ENCODE peak calls at places on chromosomes 3 and 15, in five cellular contexts. D is suprapubic skin, M is IMR-90, N is transverse colon, I is cardiac fibroblast. G is an unnamed sample.

GRCh38 chr15:96402403-96402802 is 71.9 kb downstream of the NR2F2 start:
- DNase-seq in I (no peak), N (no peak), M (no peak), D (no peak), G (no peak)

GRCh38 chr15:63703641-63704040 is 106.5 kb downstream of the FBXL22 start:
- DNase-seq in D (no peak), I (no peak), N (no peak), M (no peak), G (no peak)

GRCh38 chr15:64897345-64897985 is 14.2 kb upstream of the ANKDD1A start:
- DNase-seq in D (no peak), M (peak; percentile 75), I (peak; percentile 79), N (peak; percentile 57), G (peak; percentile 74)

GRCh38 chr3:31531465-31531991 is 1.2 kb upstream of the STT3B start:
- DNase-seq in N (no peak), I (peak; percentile 44), D (no peak), M (peak; percentile 12), G (peak; percentile 7)

GRCh38 chr3:113606539-113607218 is 74.3 kb downstream of the SIDT1 start:
- DNase-seq in I (no peak), M (no peak), N (peak; percentile 26), D (no peak), G (no peak)

GRCh38 chr15:41150279-41150678 is 34.2 kb upstream of the INO80 start:
- DNase-seq in D (no peak), N (no peak), M (no peak), I (no peak), G (no peak)

GRCh38 chr15:90814193-90814811 is 54.1 kb upstream of the FURIN start:
- DNase-seq in M (peak; percentile 38), I (no peak), D (no peak), N (no peak), G (no peak)

GRCh38 chr3:72008226-72008996 is 223.5 kb upstream of the PROK2 start:
- DNase-seq in N (no peak), I (peak; percentile 91), M (peak; percentile 41), D (no peak), G (peak; percentile 74)

GRCh38 chr3:131033480-131034080 is 6.9 kb downstream of the NEK11 start:
- DNase-seq in M (peak; percentile 55), D (no peak), N (no peak), I (peak; percentile 72), G (peak; percentile 41)

GRCh38 chr3:44418549-44418948 is 58.9 kb downstream of the ZNF445 start:
- DNase-seq in M (no peak), I (no peak), N (no peak), D (no peak), G (no peak)
- TF ChIP-seq CTCF in M (peak; percentile 5), I (peak; percentile 28), N (no peak), D (no peak), G (peak; percentile 26)

DNA sequence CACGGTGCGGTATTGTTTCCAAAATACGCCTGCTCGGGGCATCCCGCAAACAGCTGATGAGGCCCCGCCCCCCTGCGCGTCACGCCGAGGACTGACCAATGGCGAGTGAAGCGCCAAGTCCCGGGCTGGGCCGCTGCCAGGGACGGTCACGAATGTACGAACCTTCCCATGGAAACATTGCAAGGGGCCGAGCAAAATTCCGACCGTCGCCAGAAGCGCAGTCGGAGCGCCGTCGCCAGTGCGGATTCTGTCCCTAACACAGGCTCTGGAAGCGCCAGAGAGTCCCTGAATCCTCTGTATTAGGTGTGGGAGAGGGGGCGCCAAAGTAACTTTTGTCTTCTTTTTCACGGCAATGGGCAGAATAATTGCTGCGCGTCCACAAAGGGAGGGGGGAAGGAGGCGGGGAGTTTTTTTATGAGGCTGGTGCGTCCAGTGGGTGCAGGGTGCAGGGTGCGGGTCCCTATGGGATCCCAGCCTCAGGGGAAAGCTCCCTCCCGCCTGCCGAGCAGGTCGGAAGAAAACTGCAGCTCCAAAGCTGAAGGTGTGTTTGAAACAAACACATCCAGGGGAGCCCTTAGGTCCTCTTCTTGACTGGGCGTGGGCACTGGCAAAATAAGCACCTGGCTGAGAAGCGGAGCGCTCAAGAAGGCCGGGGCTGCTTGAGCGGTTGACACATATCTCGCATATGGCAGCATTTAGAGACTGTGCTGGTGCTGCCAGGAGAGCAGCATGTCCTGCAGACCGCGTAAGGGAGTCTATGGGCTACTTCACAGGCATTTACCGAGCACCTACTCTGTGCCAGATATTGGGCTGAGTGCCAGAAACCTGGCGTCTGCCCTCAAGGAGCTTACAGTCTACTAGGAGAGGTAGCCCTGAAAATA is at the start of gene BMF:
- DNase-seq in I (peak; percentile 99), D (peak; percentile 100), M (peak; percentile 99), N (peak; percentile 100), G (peak; percentile 99)
- TF ChIP-seq CTCF in I (peak; percentile 25), D (no peak), M (peak; percentile 40), N (peak; percentile 10), G (peak; percentile 36)

DNA sequence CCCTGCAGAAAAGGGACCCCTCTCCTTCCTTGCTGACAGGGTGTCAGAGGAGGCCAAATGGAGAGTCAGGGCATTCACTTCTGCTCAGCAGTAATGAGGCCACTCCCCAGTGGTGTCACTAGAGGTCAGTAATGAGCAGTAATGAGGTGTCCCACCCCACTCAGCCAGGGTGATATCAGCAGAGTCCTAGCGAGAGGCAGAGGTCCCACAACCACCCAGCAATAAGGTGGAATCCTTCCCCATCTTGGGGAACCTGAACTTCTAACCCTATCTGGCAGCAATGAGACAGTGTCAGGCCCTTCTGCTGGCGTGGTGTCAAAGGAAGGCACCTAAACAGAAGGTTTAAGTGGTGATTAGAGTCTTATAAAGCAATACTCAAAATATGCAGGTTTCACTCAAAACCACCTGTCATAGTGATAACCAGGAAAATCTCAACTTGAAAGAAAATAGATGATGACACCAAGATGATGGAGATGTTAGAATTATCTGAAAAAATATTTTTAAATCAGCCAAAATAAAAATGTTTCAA is 12.9 kb downstream of the OCA2 start:
- DNase-seq in N (peak; percentile 70), D (no peak), I (peak; percentile 62), M (peak; percentile 46), G (peak; percentile 46)
- TF ChIP-seq CTCF in N (peak; percentile 66), D (peak; percentile 17), I (peak; percentile 80), M (peak; percentile 66), G (peak; percentile 81)

DNA sequence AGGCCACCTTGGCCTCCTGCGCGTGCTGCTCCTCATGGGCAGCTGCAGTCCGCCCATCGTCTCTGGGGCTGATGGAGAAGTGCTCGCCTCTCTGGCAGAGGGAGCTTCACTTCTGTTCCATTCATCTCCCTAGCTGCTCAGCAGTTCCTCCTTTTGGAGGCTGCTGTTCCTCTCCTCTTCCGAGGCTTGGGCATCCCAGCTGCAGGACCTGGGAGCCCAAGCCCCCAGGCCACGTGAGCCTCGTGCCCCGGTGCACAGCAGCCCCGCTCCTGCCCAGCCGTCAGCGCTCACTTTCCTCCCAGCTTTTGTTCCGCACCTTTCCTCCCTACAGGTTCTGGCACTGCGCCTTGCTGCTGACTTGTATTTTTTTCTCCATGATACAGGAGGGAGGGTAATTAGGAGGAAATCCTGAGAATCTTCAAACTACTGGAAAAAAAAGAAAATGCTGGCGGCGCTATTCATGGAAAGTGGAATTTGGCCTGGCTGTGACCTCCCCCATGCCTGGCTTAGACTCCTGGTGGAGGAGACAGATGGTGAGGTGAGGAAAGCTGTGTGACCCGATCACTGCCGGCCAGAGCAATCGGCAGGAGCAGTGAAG is 210.1 kb downstream of the CHST2 start:
- DNase-seq in D (no peak), N (no peak), M (no peak), I (no peak), G (no peak)
- TF ChIP-seq CTCF in D (no peak), N (no peak), M (no peak), I (no peak), G (no peak)

GRCh38 chr3:53036063-53036619 is 9.7 kb downstream of the SFMBT1 start:
- DNase-seq in D (no peak), N (no peak), I (no peak), M (no peak), G (no peak)
- TF ChIP-seq CTCF in D (no peak), N (no peak), I (no peak), M (no peak), G (no peak)

GRCh38 chr3:170054204-170054603 is 16.4 kb downstream of the GPR160 start:
- DNase-seq in D (no peak), M (no peak), I (no peak), N (no peak), G (no peak)
- TF ChIP-seq CTCF in D (no peak), M (peak; percentile 27), I (peak; percentile 22), N (peak; percentile 9), G (peak; percentile 38)

GRCh38 chr3:125202197-125202596 is 10.4 kb downstream of the SLC12A8 start:
- DNase-seq in D (no peak), M (peak; percentile 25), N (no peak), I (peak; percentile 46), G (no peak)
- TF ChIP-seq CTCF in D (no peak), M (peak; percentile 42), N (no peak), I (peak; percentile 30), G (no peak)

GRCh38 chr3:149969945-149970715 is 565 bp downstream of the PFN2 start:
- DNase-seq in D (peak; percentile 80), N (peak; percentile 92), I (peak; percentile 91), M (peak; percentile 90), G (peak; percentile 81)

GRCh38 chr3:149967067-149967685 is 3.5 kb downstream of the PFN2 start:
- DNase-seq in N (no peak), M (peak; percentile 69), I (peak; percentile 76), D (no peak), G (peak; percentile 61)

GRCh38 chr3:149968216-149968615 is 2.5 kb downstream of the PFN2 start:
- DNase-seq in N (no peak), I (peak; percentile 53), D (no peak), M (peak; percentile 48), G (no peak)

GRCh38 chr3:149970716-149971402 is at the start of gene PFN2:
- DNase-seq in D (no peak), N (peak; percentile 70), I (peak; percentile 75), M (peak; percentile 73), G (peak; percentile 88)

DNA sequence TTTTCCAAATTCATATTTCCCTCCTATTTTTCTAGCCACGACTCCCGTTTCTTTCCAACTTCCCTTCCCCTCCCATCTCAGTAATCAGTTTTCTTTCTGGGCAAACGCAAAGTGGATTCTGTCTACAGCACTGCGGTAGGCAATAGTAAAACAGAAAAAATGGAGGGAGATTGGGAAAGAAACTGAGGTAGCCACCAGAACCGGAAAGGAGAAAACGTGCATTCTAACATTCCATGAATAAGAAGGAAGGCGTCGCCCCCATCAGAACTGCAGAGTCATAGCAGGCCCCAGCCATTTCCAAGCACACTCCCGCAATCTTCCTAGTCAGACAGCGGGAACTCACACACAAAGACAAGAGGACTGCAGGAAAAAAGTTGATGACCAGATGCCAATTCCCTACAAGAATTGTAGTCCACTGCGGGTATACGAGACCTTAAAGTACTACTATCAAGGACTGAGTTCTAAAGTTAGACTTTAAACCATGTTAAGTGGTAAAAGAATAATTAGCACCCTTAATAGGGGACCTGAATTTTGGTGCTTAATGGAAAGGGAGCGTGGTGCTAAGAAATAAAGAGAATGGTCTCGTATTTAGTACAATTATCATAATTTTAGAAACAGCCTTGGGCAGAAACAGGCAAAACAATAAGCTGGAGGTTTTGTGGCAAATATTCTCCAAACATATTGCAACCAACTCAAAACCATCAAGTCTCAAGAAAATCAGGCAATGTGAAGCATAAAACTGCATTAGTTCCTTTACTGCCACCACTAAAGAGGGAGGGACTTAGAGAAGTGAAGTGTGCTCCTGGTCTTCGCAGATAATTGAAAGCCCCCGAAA is 1.4 kb downstream of the PFN2 start:
- DNase-seq in D (peak; percentile 75), N (peak; percentile 31), M (peak; percentile 87), I (peak; percentile 91), G (peak; percentile 90)
- TF ChIP-seq CTCF in D (no peak), N (no peak), M (peak; percentile 24), I (no peak), G (peak; percentile 38)

DNA sequence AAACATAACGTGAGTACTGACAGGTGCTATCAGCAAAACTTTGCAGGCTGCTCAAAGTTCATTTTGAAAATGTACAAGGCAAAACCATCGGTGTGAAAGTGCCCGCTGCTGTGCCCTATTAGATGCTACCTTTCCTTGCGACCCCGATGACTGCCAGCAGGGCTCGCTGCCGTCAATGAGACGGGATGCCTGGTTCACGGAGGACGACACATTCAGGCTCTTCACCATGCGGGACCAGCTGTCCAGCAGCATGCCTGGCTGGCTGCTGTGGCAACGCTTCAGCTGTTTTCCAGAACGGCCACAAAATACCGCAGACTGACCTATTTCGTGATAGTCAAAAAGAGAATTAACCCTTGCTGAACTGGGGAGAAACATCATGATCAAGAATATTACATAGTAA is 92.7 kb upstream of the OCA2 start:
- DNase-seq in I (peak; percentile 74), M (peak; percentile 77), D (no peak), N (peak; percentile 17), G (peak; percentile 79)
- TF ChIP-seq CTCF in I (peak; percentile 63), M (peak; percentile 48), D (no peak), N (peak; percentile 14), G (peak; percentile 66)

G was measured in AG10803.